ENCODE peak calls at places on chromosomes 7 and 10, in five cellular contexts. P is psoas muscle; I is CD4-positive, CD25-positive, alpha-beta regulatory T cell; T is CD8-positive, alpha-beta T cell; U is ovary. O is an unnamed sample.

GRCh38 chr10:3685385-3685784 is 99.6 kb downstream of the KLF6 start:
- DNase-seq in U (no peak), P (no peak), I (no peak), T (no peak), O (no peak)

GRCh38 chr10:125089486-125089885 is 70.9 kb downstream of the CTBP2 start:
- DNase-seq in U (no peak), I (no peak), T (no peak), P (peak; percentile 45), O (peak; percentile 29)

GRCh38 chr10:70477661-70478162 is 855 bp upstream of the PALD1 start:
- DNase-seq in U (peak; percentile 53), I (peak; percentile 86), T (peak; percentile 79), P (peak; percentile 63), O (no peak)

GRCh38 chr10:28849821-28850220 is 172.5 kb downstream of the BAMBI start:
- DNase-seq in T (no peak), I (no peak), U (no peak), P (no peak), O (no peak)

GRCh38 chr7:6453737-6454136 is 6.0 kb upstream of the DAGLB start:
- DNase-seq in T (no peak), I (no peak), U (no peak), P (no peak), O (no peak)

GRCh38 chr7:51950811-51951210 is 634.2 kb upstream of the COBL start:
- DNase-seq in U (no peak), I (no peak), P (no peak), T (no peak), O (no peak)

GRCh38 chr10:132889091-132889490 is 53.3 kb downstream of the CFAP46 start:
- DNase-seq in P (peak; percentile 22), I (no peak), T (peak; percentile 0), U (no peak), O (peak; percentile 41)

GRCh38 chr7:29306276-29307036 is 111.9 kb downstream of the CHN2 start:
- DNase-seq in P (no peak), I (no peak), T (no peak), U (no peak), O (no peak)

GRCh38 chr10:131559450-131559911 is 248.0 kb upstream of the TCERG1L start:
- DNase-seq in T (no peak), U (no peak), I (no peak), P (no peak), O (no peak)

GRCh38 chr7:70018700-70019099 is 420.4 kb downstream of the AUTS2 start:
- DNase-seq in U (no peak), I (no peak), P (no peak), T (no peak), O (no peak)

GRCh38 chr10:17609523-17610079 is 7.6 kb downstream of the HACD1 start:
- DNase-seq in I (no peak), P (no peak), U (no peak), T (no peak), O (no peak)

GRCh38 chr7:137441451-137441850 is 97.9 kb upstream of the PTN start:
- DNase-seq in P (no peak), I (no peak), U (no peak), T (no peak), O (no peak)

GRCh38 chr7:24255139-24255538 is 28.9 kb upstream of the NPY start:
- DNase-seq in P (no peak), I (peak; percentile 34), U (no peak), T (no peak), O (no peak)

GRCh38 chr7:40772096-40772495 is 637.3 kb downstream of the SUGCT start:
- DNase-seq in T (no peak), U (no peak), I (no peak), P (no peak), O (no peak)

GRCh38 chr7:14766747-14767146 is 135.8 kb downstream of the DGKB start:
- DNase-seq in U (no peak), I (no peak), P (no peak), T (no peak), O (no peak)

GRCh38 chr10:44801383-44802327 is 109.5 kb upstream of the TMEM72 start:
- DNase-seq in I (no peak), P (peak; percentile 82), T (no peak), U (peak; percentile 66), O (peak; percentile 91)

GRCh38 chr7:67590649-67591048 is 594.0 kb downstream of the TYW1 start:
- DNase-seq in I (no peak), P (no peak), T (no peak), U (no peak), O (no peak)

GRCh38 chr10:58070964-58071363 is 196.7 kb downstream of the IPMK start:
- DNase-seq in I (no peak), U (no peak), P (no peak), T (no peak), O (no peak)

GRCh38 chr7:2288986-2289611 is 25.1 kb downstream of the SNX8 start:
- DNase-seq in I (no peak), U (no peak), P (no peak), T (no peak), O (no peak)

GRCh38 chr10:129537178-129537577 is 70.1 kb downstream of the MGMT start:
- DNase-seq in I (no peak), T (no peak), U (no peak), P (no peak), O (no peak)

GRCh38 chr7:63009771-63010170 is 988.9 kb upstream of the ZNF722 start:
- DNase-seq in U (no peak), P (no peak), I (no peak), T (no peak), O (no peak)

GRCh38 chr7:95630702-95631458 is 34.6 kb upstream of the PDK4 start:
- DNase-seq in U (no peak), I (no peak), P (no peak), T (no peak), O (no peak)

GRCh38 chr7:54879776-54880175 is 120.8 kb upstream of the SEC61G start:
- DNase-seq in I (no peak), U (no peak), P (no peak), T (no peak), O (no peak)

GRCh38 chr7:131633342-131633843 is 77.0 kb upstream of the PODXL start:
- DNase-seq in T (no peak), U (peak; percentile 36), I (no peak), P (no peak), O (no peak)

GRCh38 chr10:47042815-47043750 is 131.9 kb downstream of the PTPN20 start:
- DNase-seq in U (no peak), P (no peak), T (no peak), I (no peak), O (peak; percentile 52)

GRCh38 chr7:142298009-142298408 is 40.2 kb upstream of the PRSS58 start:
- DNase-seq in U (no peak), P (no peak), I (no peak), T (no peak), O (no peak)

GRCh38 chr10:102408728-102409603 is 9.6 kb downstream of the PSD start:
- DNase-seq in I (peak; percentile 47), P (no peak), U (peak; percentile 65), T (peak; percentile 81), O (no peak)

GRCh38 chr10:26480909-26481703 is 43.0 kb downstream of the APBB1IP start:
- DNase-seq in U (no peak), I (no peak), P (no peak), T (no peak), O (peak; percentile 38)

GRCh38 chr7:130278892-130279690 is 12.4 kb downstream of the CPA2 start:
- DNase-seq in P (no peak), U (no peak), T (no peak), I (no peak), O (no peak)
- H3K4me3 ChIP-seq in P (no peak overlapping the region), U (no peak overlapping the region), T (no peak overlapping the region), I (no peak overlapping the region), O (no peak overlapping the region)

GRCh38 chr7:19262794-19263193 is 117.6 kb upstream of the FERD3L start:
- DNase-seq in U (no peak), T (no peak), I (no peak), P (no peak), O (no peak)
- H3K27ac ChIP-seq in U (no peak overlapping the region), T (no peak overlapping the region), I (no peak overlapping the region), P (no peak overlapping the region), O (no peak overlapping the region)

GRCh38 chr7:16106869-16107268 is 314.5 kb downstream of the CRPPA start:
- DNase-seq in P (no peak), I (no peak), T (no peak), U (no peak), O (no peak)

DNA sequence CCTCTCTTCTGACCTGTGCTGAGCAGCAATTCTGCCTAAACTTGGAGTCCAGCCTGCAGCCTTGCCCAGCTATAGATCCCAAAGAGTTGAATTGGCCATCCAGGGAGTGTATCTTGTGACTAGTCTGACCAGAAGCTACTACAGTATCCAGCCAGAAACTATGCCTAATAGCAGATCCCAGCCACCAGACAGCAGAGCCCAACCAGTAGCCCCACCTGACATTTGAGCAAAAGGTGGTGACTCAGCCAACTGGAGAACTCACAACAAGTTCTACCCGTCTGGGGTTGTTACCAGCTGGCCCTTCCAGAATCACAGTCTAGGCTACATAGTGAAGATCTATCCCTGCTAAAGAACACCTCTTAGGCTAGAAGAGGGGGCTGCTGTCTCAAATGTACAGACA is 315.0 kb downstream of the CRPPA start:
- DNase-seq in U (no peak), I (no peak), T (no peak), P (no peak), O (no peak)
- H3K9me3 ChIP-seq in U (no peaks in the 10 kb centered on the region), I (peaks cover 6% of the 10 kb centered on the region), T (peaks cover 4% of the 10 kb centered on the region), P (peaks cover 30% of the 10 kb centered on the region), O (peaks cover 15% of the 10 kb centered on the region)

DNA sequence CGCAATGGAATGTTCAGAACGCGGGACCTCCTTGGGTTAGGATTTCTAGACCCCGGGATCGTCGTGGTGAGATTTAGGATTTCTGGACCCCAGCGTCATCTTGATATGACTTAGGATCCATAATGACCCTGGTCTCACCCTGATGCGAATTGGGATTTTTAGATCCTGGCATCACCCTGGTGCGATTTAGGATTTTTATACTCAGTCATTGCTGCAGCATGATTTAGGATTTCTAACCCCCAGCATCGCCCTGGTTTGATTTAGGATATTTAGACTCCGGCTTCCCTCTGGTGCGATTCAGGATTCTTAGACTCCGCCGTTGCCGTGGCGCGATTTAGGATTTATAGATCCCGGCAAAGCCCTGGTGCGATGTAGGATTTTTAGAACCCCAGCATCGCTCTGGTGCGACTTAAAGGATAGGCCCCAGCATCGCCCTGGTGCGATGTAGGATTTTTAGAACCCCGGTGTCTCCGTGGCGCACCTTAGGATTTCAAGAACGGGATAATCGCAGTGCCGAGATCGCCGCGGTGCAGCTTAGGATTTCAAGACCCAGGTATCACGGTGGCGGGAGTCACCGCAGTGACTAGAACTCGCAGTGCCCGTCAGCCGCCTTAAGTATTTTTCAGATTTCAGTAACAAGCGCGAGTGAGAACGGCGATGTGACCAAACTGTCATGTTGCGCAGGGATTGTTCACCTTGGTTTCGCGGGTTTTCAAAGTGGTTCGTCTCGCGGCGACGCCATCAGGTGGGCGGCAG is 812 bp downstream of the MEST start:
- DNase-seq in I (no peak), T (peak; percentile 10), P (no peak), U (no peak), O (no peak)
- H3K4me3 ChIP-seq in I (no peak overlapping the region), T (peak overlapping the region; percentile 43), P (peak overlapping the region; percentile 61), U (peak overlapping the region; percentile 38), O (peak overlapping the region; percentile 54)